ENCODE peak calls at places on chromosomes 13 and 19, in six cellular contexts. Z is GM23248; E is stimulated activated CD4-positive, alpha-beta T cell treated with anti-CD3 and anti-CD28 coated beads, Interleukin-4, amount 100 ng/mL, for 48 hours; W is bronchial epithelial cell; T is omental fat pad; G is HS-5. O is an unnamed sample.

GRCh38 chr19:45999653-46000121 is 4.4 kb downstream of the CCDC61 start:
- DNase-seq in Z (peak), E (no peak), W (peak), T (no peak), G (no peak), O (peak)

GRCh38 chr19:798415-799075 is 1.3 kb downstream of the PTBP1 start:
- DNase-seq in Z (peak), E (no peak), W (no peak), T (no peak), G (no peak), O (no peak)

GRCh38 chr13:92963029-92963428 is 263.6 kb upstream of the GPC6 start:
- DNase-seq in Z (peak), E (no peak), W (peak), T (no peak), G (no peak), O (no peak)

GRCh38 chr13:97335488-97336134 is 98.4 kb upstream of the RAP2A start:
- DNase-seq in Z (no peak), E (no peak), W (peak), T (no peak), G (no peak), O (no peak)

GRCh38 chr19:51138549-51138979 is 3.5 kb upstream of the SIGLEC7 start:
- DNase-seq in Z (no peak), E (no peak), W (no peak), T (no peak), G (no peak), O (no peak)

GRCh38 chr19:40519352-40520322 is 52.8 kb downstream of the SPTBN4 start:
- DNase-seq in Z (peak), E (no peak), W (peak), T (no peak), G (no peak), O (peak)

GRCh38 chr13:87999791-88000190 is 328.6 kb downstream of the SLITRK5 start:
- DNase-seq in Z (peak), E (no peak), W (peak), T (no peak), G (no peak), O (peak)

GRCh38 chr13:30113983-30114491 is 193.3 kb downstream of the KATNAL1 start:
- DNase-seq in Z (peak), E (no peak), W (peak), T (no peak), G (no peak), O (no peak)

GRCh38 chr19:11887618-11888531 is at the start of gene ZNF69:
- DNase-seq in Z (peak), E (peak), W (peak), T (peak), G (no peak), O (peak)

GRCh38 chr13:22278336-22278929 is 607.6 kb downstream of the FGF9 start:
- DNase-seq in Z (peak), E (peak), W (peak), T (peak), G (no peak), O (no peak)

GRCh38 chr13:43293986-43294880 is 270.8 kb downstream of the DNAJC15 start:
- DNase-seq in Z (no peak), E (no peak), W (no peak), T (no peak), G (no peak), O (peak)

GRCh38 chr13:111122056-111122455 is 6.9 kb downstream of the ARHGEF7 start:
- DNase-seq in Z (no peak), E (no peak), W (no peak), T (no peak), G (no peak), O (no peak)

GRCh38 chr13:31538067-31539042 is 201.0 kb upstream of the RXFP2 start:
- DNase-seq in Z (peak), E (no peak), W (peak), T (no peak), G (no peak), O (peak)

GRCh38 chr19:29287061-29287460 is 74.1 kb upstream of the UQCRFS1 start:
- DNase-seq in Z (no peak), E (no peak), W (no peak), T (no peak), G (no peak), O (no peak)

GRCh38 chr13:98896868-98897144 is 81.1 kb downstream of the DOCK9 start:
- DNase-seq in Z (no peak), E (no peak), W (no peak), T (no peak), G (no peak), O (no peak)

O was measured in EL.